ENCODE peak calls at places on chromosomes 5 and 9, in five cellular contexts. R, Q, Z, T and K are unnamed samples.

GRCh38 chr9:129102791-129103594 is 7.6 kb downstream of the CRAT start:
- DNase-seq in Z (no peak), Q (peak), T (no peak), R (peak), K (no peak)

GRCh38 chr9:83933804-83934203 is 12.6 kb upstream of the KIF27 start:
- DNase-seq in T (no peak), Z (no peak), Q (no peak), R (no peak), K (no peak)

GRCh38 chr5:43279548-43280274 is 33.5 kb downstream of the HMGCS1 start:
- DNase-seq in Z (no peak), R (no peak), Q (no peak), T (no peak), K (no peak)

GRCh38 chr9:124346347-124347163 is 68.7 kb downstream of the PSMB7 start:
- DNase-seq in T (no peak), Z (no peak), Q (no peak), R (peak), K (no peak)

GRCh38 chr9:8855046-8855445 is 1055.5 kb upstream of the DMAC1 start:
- DNase-seq in R (no peak), T (no peak), Q (peak), Z (no peak), K (no peak)

GRCh38 chr5:103271570-103272289 is 13.2 kb downstream of the MACIR start:
- DNase-seq in Q (peak), T (no peak), Z (no peak), R (no peak), K (no peak)

GRCh38 chr5:135174315-135175096 is 140.5 kb upstream of the PITX1 start:
- DNase-seq in Q (no peak), Z (no peak), T (no peak), R (no peak), K (no peak)

GRCh38 chr9:124389146-124389939 is 25.9 kb downstream of the PSMB7 start:
- DNase-seq in R (no peak), Z (no peak), Q (no peak), T (no peak), K (no peak)

GRCh38 chr5:80083115-80083890 is 48.2 kb downstream of the THBS4 start:
- DNase-seq in R (no peak), Q (peak), T (peak), Z (no peak), K (no peak)